ENCODE peak calls at places on chromosomes 16 and 17, in five cellular contexts. One of them, this sample, is unnamed.

GRCh38 chr16:49588061-49588460 is 214.5 kb downstream of the C16orf78 start:
- DNase-seq in upper lobe of right lung: no peak
- DNase-seq in astrocyte of the spinal cord: no peak
- DNase-seq in prostate gland: no peak
- DNase-seq in MM.1S: no peak
- DNase-seq in this sample: no peak

GRCh38 chr17:29648005-29648404 is 25.3 kb upstream of the CORO6 start:
- DNase-seq in MM.1S: no peak
- DNase-seq in astrocyte of the spinal cord: no peak
- DNase-seq in upper lobe of right lung: no peak
- DNase-seq in prostate gland: no peak
- DNase-seq in this sample: no peak

GRCh38 chr16:23679274-23679985 is 741 bp downstream of the PLK1 start:
- DNase-seq in astrocyte of the spinal cord: peak
- DNase-seq in prostate gland: no peak
- DNase-seq in MM.1S: peak
- DNase-seq in upper lobe of right lung: no peak
- DNase-seq in this sample: no peak

GRCh38 chr17:33493566-33493965 is 200.5 kb upstream of the ASIC2 start:
- DNase-seq in MM.1S: no peak
- DNase-seq in upper lobe of right lung: no peak
- DNase-seq in astrocyte of the spinal cord: no peak
- DNase-seq in prostate gland: no peak
- DNase-seq in this sample: no peak

GRCh38 chr17:59769891-59770290 is 62.4 kb downstream of the VMP1 start:
- DNase-seq in upper lobe of right lung: no peak
- DNase-seq in astrocyte of the spinal cord: peak
- DNase-seq in MM.1S: no peak
- DNase-seq in prostate gland: no peak
- DNase-seq in this sample: no peak

GRCh38 chr17:71192848-71193247 is 928.0 kb upstream of the SOX9 start:
- DNase-seq in astrocyte of the spinal cord: no peak
- DNase-seq in upper lobe of right lung: no peak
- DNase-seq in MM.1S: no peak
- DNase-seq in prostate gland: no peak
- DNase-seq in this sample: no peak

GRCh38 chr16:86142801-86143236 is 243.9 kb downstream of the IRF8 start:
- DNase-seq in astrocyte of the spinal cord: no peak
- DNase-seq in prostate gland: no peak
- DNase-seq in upper lobe of right lung: no peak
- DNase-seq in MM.1S: no peak
- DNase-seq in this sample: no peak

GRCh38 chr17:57463103-57463885 is 207.0 kb downstream of the MSI2 start:
- DNase-seq in upper lobe of right lung: no peak
- DNase-seq in prostate gland: no peak
- DNase-seq in MM.1S: no peak
- DNase-seq in astrocyte of the spinal cord: peak
- DNase-seq in this sample: peak

GRCh38 chr16:3098459-3099394 is at the start of gene ZSCAN10:
- DNase-seq in upper lobe of right lung: no peak
- DNase-seq in MM.1S: no peak
- DNase-seq in prostate gland: no peak
- DNase-seq in astrocyte of the spinal cord: no peak
- DNase-seq in this sample: no peak
- H3K4me3 ChIP-seq in upper lobe of right lung: peak
- H3K4me3 ChIP-seq in MM.1S: peak
- H3K4me3 ChIP-seq in prostate gland: no peak
- H3K4me3 ChIP-seq in astrocyte of the spinal cord: no peak
- H3K4me3 ChIP-seq in this sample: peak

DNA sequence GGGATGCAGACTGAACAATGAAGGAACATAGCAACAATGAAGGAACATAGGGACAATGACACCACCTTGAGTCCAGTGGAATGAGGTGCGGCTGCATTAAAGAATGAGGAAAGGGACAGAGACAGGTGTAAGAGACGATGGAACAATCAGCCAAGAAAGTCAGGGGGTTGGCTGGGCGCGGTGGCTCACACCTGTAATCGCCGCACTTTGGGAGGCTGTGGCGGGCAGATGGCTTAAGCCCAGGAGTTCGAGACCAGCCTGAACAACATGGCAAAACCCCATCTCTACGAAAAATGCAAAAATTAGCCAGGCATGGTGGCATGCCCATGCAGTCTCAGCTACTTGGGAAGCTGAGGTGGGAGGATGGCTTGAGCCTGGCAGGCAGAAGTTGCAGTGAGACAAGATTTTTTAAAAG is 13.6 kb upstream of the CBFB start:
- DNase-seq in prostate gland: no peak
- DNase-seq in upper lobe of right lung: peak
- DNase-seq in astrocyte of the spinal cord: no peak
- DNase-seq in MM.1S: no peak
- DNase-seq in this sample: no peak
- TF ChIP-seq CTCF in prostate gland: no peak
- TF ChIP-seq CTCF in upper lobe of right lung: no peak
- TF ChIP-seq CTCF in astrocyte of the spinal cord: no peak
- TF ChIP-seq CTCF in MM.1S: no peak
- TF ChIP-seq CTCF in this sample: no peak

GRCh38 chr17:82899941-82900340 is 60.1 kb upstream of the ZNF750 start:
- DNase-seq in prostate gland: no peak
- DNase-seq in astrocyte of the spinal cord: no peak
- DNase-seq in MM.1S: no peak
- DNase-seq in upper lobe of right lung: no peak
- DNase-seq in this sample: no peak
- H3K4me3 ChIP-seq in prostate gland: no peak
- H3K4me3 ChIP-seq in astrocyte of the spinal cord: no peak
- H3K4me3 ChIP-seq in MM.1S: no peak
- H3K4me3 ChIP-seq in upper lobe of right lung: no peak
- H3K4me3 ChIP-seq in this sample: no peak

DNA sequence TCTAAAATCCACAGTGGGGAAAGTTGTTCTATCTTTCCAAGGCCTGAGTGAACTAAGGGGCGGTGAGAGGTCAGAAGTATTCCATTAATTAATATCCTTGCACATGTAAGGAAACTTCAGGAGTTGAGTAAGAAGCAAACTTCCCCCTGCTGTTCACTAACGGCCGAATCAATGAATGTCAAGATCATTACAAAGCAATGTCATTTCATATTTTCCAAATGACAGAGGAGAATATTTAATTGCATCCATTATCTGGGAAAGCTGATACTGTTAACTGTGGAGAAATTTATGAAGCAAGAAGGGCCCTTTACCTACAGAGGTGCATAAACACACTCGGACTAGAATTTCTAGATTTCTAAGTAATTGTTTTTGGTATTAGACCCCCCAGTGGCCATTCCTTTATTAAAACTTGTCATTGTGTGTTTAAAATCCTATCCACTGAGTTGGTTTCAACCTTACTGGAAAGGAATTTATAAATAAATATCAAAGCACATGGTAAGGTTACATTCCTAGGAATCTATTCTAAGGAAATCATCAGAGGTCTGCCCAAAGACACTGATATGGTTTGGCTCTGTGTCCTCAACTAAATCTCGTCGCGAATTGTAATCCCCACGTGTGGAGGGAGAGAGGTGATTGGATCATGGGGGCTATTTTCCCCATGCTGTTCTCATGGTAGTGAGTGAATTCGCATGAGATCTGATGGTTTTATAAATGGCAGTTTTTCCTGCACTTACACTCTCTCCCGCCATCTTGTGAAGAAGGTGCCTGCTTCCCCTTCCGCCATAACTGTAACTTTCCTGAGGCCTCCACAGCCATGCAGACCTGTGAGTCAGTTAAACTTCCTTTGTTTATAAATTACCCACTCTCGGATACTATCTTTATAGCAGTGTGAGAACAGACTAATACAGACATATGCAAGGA is 20.4 kb upstream of the SMURF2 start:
- DNase-seq in upper lobe of right lung: no peak
- DNase-seq in MM.1S: no peak
- DNase-seq in prostate gland: no peak
- DNase-seq in astrocyte of the spinal cord: peak
- DNase-seq in this sample: no peak
- TF ChIP-seq CTCF in upper lobe of right lung: no peak
- TF ChIP-seq CTCF in MM.1S: no peak
- TF ChIP-seq CTCF in prostate gland: no peak
- TF ChIP-seq CTCF in astrocyte of the spinal cord: peak
- TF ChIP-seq CTCF in this sample: no peak

GRCh38 chr16:30066882-30067583 is 1.5 kb downstream of the ALDOA start:
- DNase-seq in upper lobe of right lung: no peak
- DNase-seq in astrocyte of the spinal cord: no peak
- DNase-seq in MM.1S: no peak
- DNase-seq in prostate gland: no peak
- DNase-seq in this sample: no peak
- H3K4me3 ChIP-seq in upper lobe of right lung: peak
- H3K4me3 ChIP-seq in astrocyte of the spinal cord: peak
- H3K4me3 ChIP-seq in MM.1S: peak
- H3K4me3 ChIP-seq in prostate gland: peak
- H3K4me3 ChIP-seq in this sample: peak

DNA sequence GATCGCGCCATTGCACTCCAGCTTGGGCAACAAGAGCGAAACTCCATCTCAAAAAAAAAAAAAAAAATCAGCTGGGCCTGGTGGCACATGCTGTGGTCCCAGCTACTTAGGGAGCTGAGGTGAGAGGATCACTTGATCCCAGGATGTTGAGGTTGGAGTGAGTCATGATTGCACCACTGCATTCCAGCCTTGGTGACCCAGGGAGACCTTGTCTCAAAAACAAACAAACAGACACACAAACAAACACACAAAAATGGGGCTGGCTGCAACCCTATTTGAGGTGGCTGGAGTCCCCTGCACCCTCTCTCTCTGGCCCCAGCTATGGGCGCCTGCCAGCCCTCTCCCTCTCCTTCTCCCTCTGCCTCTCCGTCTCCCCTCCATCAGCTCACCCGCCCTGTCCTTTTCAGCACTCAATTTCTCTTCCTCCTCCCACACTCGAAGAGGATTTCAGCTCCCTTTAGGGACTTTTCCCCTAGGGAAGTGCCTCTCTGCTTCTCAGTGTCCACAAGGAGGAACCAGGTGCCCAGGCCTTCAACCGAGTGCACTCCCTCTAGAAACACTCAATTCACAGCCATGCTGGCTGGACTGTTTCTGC is 17.5 kb upstream of the TFAP4 start:
- DNase-seq in upper lobe of right lung: peak
- DNase-seq in astrocyte of the spinal cord: peak
- DNase-seq in MM.1S: no peak
- DNase-seq in prostate gland: no peak
- DNase-seq in this sample: no peak
- TF ChIP-seq CTCF in upper lobe of right lung: peak
- TF ChIP-seq CTCF in astrocyte of the spinal cord: peak
- TF ChIP-seq CTCF in MM.1S: no peak
- TF ChIP-seq CTCF in prostate gland: no peak
- TF ChIP-seq CTCF in this sample: no peak

DNA sequence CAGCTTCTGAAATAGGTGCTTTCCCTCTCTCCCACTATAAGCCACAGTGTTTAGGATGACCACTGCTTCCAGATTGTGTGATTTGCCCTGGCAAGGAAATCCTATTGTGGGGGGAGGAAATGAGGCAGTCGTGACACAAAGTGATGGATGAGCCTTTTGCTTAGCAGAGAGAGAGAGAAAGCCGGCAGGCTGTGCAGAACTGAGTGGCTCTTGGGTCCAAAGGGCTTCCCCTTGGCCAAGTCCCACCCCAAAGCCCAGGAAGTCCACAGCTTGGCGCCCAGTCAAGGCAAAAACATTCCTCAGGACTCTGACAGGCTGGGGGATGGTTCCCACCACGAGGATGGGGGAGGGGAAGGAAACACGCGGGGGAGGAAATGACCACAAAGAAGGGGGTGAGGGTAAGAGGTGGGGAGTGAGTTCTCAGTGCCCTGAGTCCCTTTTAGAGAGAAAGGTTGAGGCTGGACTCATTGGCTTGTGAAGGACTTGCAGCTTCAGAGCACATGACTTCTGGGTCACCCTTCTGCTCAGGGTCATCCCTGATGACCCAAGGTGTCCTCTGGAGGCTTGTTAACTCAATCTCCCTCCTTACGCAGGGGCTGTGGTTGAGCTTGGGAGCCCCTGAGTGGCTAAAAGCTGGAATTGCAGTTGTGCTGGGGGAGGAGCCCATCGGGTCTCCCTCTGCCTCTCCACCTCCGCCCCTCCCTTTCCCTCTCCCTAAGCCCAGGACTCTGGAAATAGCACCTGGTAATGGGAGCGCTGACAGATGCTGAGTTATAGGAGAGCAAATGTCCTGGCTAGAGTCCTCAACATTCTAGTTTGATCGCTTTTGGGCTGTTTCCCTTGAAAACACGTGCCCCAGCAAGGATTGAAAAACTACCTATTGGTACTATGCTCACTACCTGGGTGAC is 10.3 kb upstream of the MSL1 start:
- DNase-seq in upper lobe of right lung: peak
- DNase-seq in astrocyte of the spinal cord: peak
- DNase-seq in MM.1S: peak
- DNase-seq in prostate gland: peak
- DNase-seq in this sample: peak
- H3K4me3 ChIP-seq in upper lobe of right lung: peak
- H3K4me3 ChIP-seq in astrocyte of the spinal cord: no peak
- H3K4me3 ChIP-seq in MM.1S: peak
- H3K4me3 ChIP-seq in prostate gland: no peak
- H3K4me3 ChIP-seq in this sample: no peak